ENCODE peak calls at places on chromosome 16, in ten cellular contexts. R is stromal cell of bone marrow; L is Jurkat, Clone E6-1; B is NCI-H748 treated with DMSO at 0.1 percent for 48 hours; T is stimulated activated naive CD8-positive, alpha-beta T cell treated with anti-CD3 and anti-CD28 coated beads, Interleukin-15, amount 100 ng/mL, for 72 hours; H is NCI-H1092 treated with DMSO at 0.1 percent for 48 hours; C is stimulated activated CD8-positive, alpha-beta memory T cell treated with anti-CD3 and anti-CD28 coated beads, Interleukin-4, amount 100 ng/mL, for 1 hour; Q is RCC 7860; F is fibroblast of lung; W is GDM1. I is an unnamed sample.

GRCh38 chr16:56245197-56245596 is 53.9 kb downstream of the GNAO1 start:
- DNase-seq in C (no peak), L (no peak), T (no peak), B (no peak), F (peak; percentile 27), Q (no peak), H (no peak), R (no peak), W (no peak), I (no peak)

GRCh38 chr16:67298277-67298676 is 18.9 kb downstream of the PLEKHG4 start:
- DNase-seq in W (no peak), B (no peak), R (no peak), C (no peak), F (no peak), L (no peak), T (no peak), Q (no peak), H (no peak), I (no peak)

GRCh38 chr16:80718480-80719220 is 85.7 kb downstream of the CDYL2 start:
- DNase-seq in W (no peak), B (no peak), R (no peak), C (no peak), F (peak; percentile 85), Q (no peak), T (no peak), L (no peak), H (no peak), I (no peak)

GRCh38 chr16:3112058-3112880 is at the start of gene ZNF205:
- DNase-seq in R (no peak), B (peak; percentile 11), T (no peak), C (no peak), F (peak; percentile 74), Q (peak; percentile 51), H (peak; percentile 83), W (no peak), L (no peak), I (peak; percentile 60)

GRCh38 chr16:4481526-4481925 is 5.3 kb downstream of the HMOX2 start:
- DNase-seq in L (no peak), Q (no peak), R (no peak), C (no peak), B (no peak), T (no peak), W (no peak), F (no peak), H (no peak), I (no peak)

GRCh38 chr16:71927383-71927782 is 32.1 kb downstream of the IST1 start:
- DNase-seq in W (no peak), C (no peak), F (peak; percentile 91), Q (peak; percentile 83), H (no peak), T (no peak), R (peak; percentile 43), B (no peak), L (peak; percentile 11), I (no peak)

GRCh38 chr16:54069601-54070239 is 216.9 kb downstream of the IRX3 start:
- DNase-seq in F (no peak), C (no peak), H (no peak), T (no peak), R (no peak), Q (no peak), L (no peak), W (no peak), B (no peak), I (no peak)

GRCh38 chr16:30948956-30949654 is at the start of gene ORAI3:
- DNase-seq in R (peak; percentile 35), Q (peak; percentile 36), F (peak; percentile 53), H (no peak), T (peak; percentile 33), B (no peak), L (no peak), W (peak; percentile 55), C (no peak), I (peak; percentile 47)

GRCh38 chr16:54335230-54335629 is 48.6 kb upstream of the IRX3 start:
- DNase-seq in H (no peak), T (no peak), Q (no peak), L (no peak), W (no peak), C (no peak), R (no peak), B (no peak), F (peak; percentile 23), I (no peak)

GRCh38 chr16:12452549-12452948 is 351.1 kb downstream of the CPPED1 start:
- DNase-seq in F (no peak), C (no peak), T (no peak), H (no peak), W (no peak), L (no peak), B (no peak), Q (no peak), R (no peak), I (no peak)

GRCh38 chr16:72877374-72878028 is 170.4 kb downstream of the ZFHX3 start:
- DNase-seq in F (peak; percentile 90), L (no peak), B (no peak), T (no peak), R (peak; percentile 59), C (no peak), H (no peak), Q (peak; percentile 94), W (no peak), I (no peak)